ENCODE peak calls at places on chromosomes 6 and 20, in seven cellular contexts. I, Y, X, J, N, M and A are unnamed samples.

GRCh38 chr6:158206740-158207451 is 38.7 kb downstream of the GTF2H5 start:
- DNase-seq in I (peak; percentile 56), N (peak; percentile 16), M (no peak), J (no peak), X (no peak), Y (no peak), A (no peak)

GRCh38 chr6:108117427-108118358 is 43.2 kb upstream of the OSTM1 start:
- DNase-seq in M (peak; percentile 33), I (peak; percentile 22), X (peak; percentile 46), N (peak; percentile 38), Y (peak; percentile 45), J (no peak), A (no peak)

GRCh38 chr6:31940256-31940664 is 5.6 kb upstream of the CFB start:
- DNase-seq in X (no peak), I (peak; percentile 42), Y (no peak), N (no peak), M (no peak), J (no peak), A (no peak)

GRCh38 chr6:140779341-140779740 is 1353.4 kb upstream of the GJE1 start:
- DNase-seq in M (no peak), X (no peak), I (peak; percentile 81), Y (no peak), J (no peak), N (no peak), A (no peak)

GRCh38 chr6:77455271-77455670 is 8.0 kb downstream of the HTR1B start:
- DNase-seq in Y (no peak), I (peak; percentile 58), N (no peak), X (no peak), M (peak; percentile 1), J (no peak), A (no peak)

GRCh38 chr20:62716198-62716940 is 7.7 kb downstream of the NTSR1 start:
- DNase-seq in J (no peak), N (peak; percentile 44), M (no peak), Y (peak; percentile 26), I (peak; percentile 41), X (no peak), A (no peak)

GRCh38 chr20:11891081-11891826 is 26.4 kb upstream of the BTBD3 start:
- DNase-seq in Y (peak; percentile 87), I (peak; percentile 45), J (peak; percentile 51), M (peak; percentile 61), X (peak; percentile 36), N (peak; percentile 52), A (no peak)

GRCh38 chr6:53287336-53288225 is 61.2 kb downstream of the ELOVL5 start:
- DNase-seq in I (no peak), M (no peak), N (no peak), J (no peak), X (no peak), Y (no peak), A (no peak)

GRCh38 chr6:72650081-72650745 is 28.3 kb downstream of the KCNQ5 start:
- DNase-seq in I (peak; percentile 15), J (no peak), X (no peak), M (no peak), Y (no peak), N (no peak), A (no peak)

GRCh38 chr20:34299925-34300806 is 3.0 kb downstream of the AHCY start:
- DNase-seq in M (no peak), I (peak; percentile 34), J (no peak), Y (peak; percentile 41), N (no peak), X (no peak), A (no peak)

GRCh38 chr20:57996936-57997629 is 231.4 kb downstream of the ANKRD60 start:
- DNase-seq in J (no peak), N (no peak), I (peak; percentile 18), X (no peak), Y (no peak), M (peak; percentile 7), A (no peak)

GRCh38 chr20:57847104-57847503 is 137.3 kb upstream of the PMEPA1 start:
- DNase-seq in X (no peak), Y (no peak), J (no peak), N (no peak), I (no peak), M (no peak), A (no peak)

GRCh38 chr6:93222071-93222851 is 197.1 kb downstream of the EPHA7 start:
- DNase-seq in I (no peak), Y (no peak), N (no peak), J (no peak), X (no peak), M (no peak), A (no peak)

GRCh38 chr6:3489032-3489757 is 32.3 kb upstream of the SLC22A23 start:
- DNase-seq in I (peak; percentile 6), Y (no peak), X (peak; percentile 64), M (peak; percentile 72), N (no peak), J (no peak), A (no peak)

GRCh38 chr6:116596815-116597214 is 19.5 kb upstream of the RSPH4A start:
- DNase-seq in M (peak; percentile 49), Y (peak; percentile 81), X (no peak), J (no peak), I (peak; percentile 15), N (no peak), A (no peak)

GRCh38 chr20:41307021-41307420 is 10.5 kb downstream of the ZHX3 start:
- DNase-seq in N (no peak), X (no peak), J (no peak), M (no peak), Y (no peak), I (no peak), A (no peak)

GRCh38 chr6:49462071-49462470 is 982 bp downstream of the MMUT start:
- DNase-seq in I (peak; percentile 32), N (no peak), M (peak; percentile 19), Y (peak; percentile 12), J (no peak), X (peak; percentile 4), A (no peak)

GRCh38 chr6:124010574-124010973 is 206.9 kb downstream of the NKAIN2 start:
- DNase-seq in N (no peak), M (no peak), J (no peak), Y (no peak), X (no peak), I (no peak), A (no peak)

GRCh38 chr6:122043421-122043820 is 356.0 kb upstream of the HSF2 start:
- DNase-seq in M (no peak), N (no peak), Y (no peak), I (no peak), J (no peak), X (no peak), A (no peak)

GRCh38 chr6:3715285-3715684 is 36.2 kb downstream of the PXDC1 start:
- DNase-seq in Y (no peak), I (no peak), N (no peak), M (no peak), X (no peak), J (no peak), A (no peak)

GRCh38 chr6:21845018-21845417 is 251.5 kb downstream of the SOX4 start:
- DNase-seq in I (no peak), X (no peak), N (no peak), Y (peak; percentile 62), J (no peak), M (peak; percentile 86), A (no peak)

GRCh38 chr20:32780749-32781402 is 18.7 kb downstream of the DNMT3B start:
- DNase-seq in X (no peak), J (peak; percentile 54), M (peak; percentile 35), N (no peak), Y (no peak), I (no peak), A (no peak)